ENCODE peak calls at places on chromosomes 13 and 19, in nine cellular contexts. T is AG08396; X is HEK293T; P is stimulated activated CD8-positive, alpha-beta memory T cell treated with anti-CD3 and anti-CD28 coated beads, Interleukin-12 subunit alpha, Interleukin-12 subunit beta, amount 100 ng/mL, for 1 hour; G is ovary; Q is right atrium auricular region; B is GM12865; N is stimulated activated CD4-positive, alpha-beta T cell treated with anti-CD3 and anti-CD28 coated beads, Interleukin-2, amount 100 ng/mL, for 48 hours; E is T follicular helper cell. A is an unnamed sample.

GRCh38 chr13:26442541-26442940 is 114.9 kb upstream of the WASF3 start:
- DNase-seq in Q (no peak), B (no peak), P (no peak), X (no peak), G (no peak), E (no peak), N (no peak), T (peak; percentile 46), A (no peak)

GRCh38 chr19:19538077-19538764 is at the start of gene CILP2:
- DNase-seq in T (peak; percentile 83), G (peak; percentile 82), E (no peak), N (peak; percentile 39), B (no peak), P (no peak), X (peak; percentile 88), Q (no peak), A (peak; percentile 40)

GRCh38 chr13:95630593-95630992 is 13.9 kb downstream of the DZIP1 start:
- DNase-seq in B (peak; percentile 46), E (no peak), T (no peak), Q (no peak), N (no peak), G (no peak), X (no peak), P (no peak), A (no peak)

GRCh38 chr13:26343816-26344215 is 89.9 kb downstream of the CDK8 start:
- DNase-seq in Q (no peak), X (no peak), B (no peak), P (no peak), N (no peak), T (no peak), G (no peak), E (no peak), A (no peak)

GRCh38 chr13:37736040-37736439 is 133.5 kb downstream of the TRPC4 start:
- DNase-seq in X (no peak), T (no peak), E (no peak), G (no peak), Q (no peak), N (no peak), B (no peak), P (no peak), A (no peak)

GRCh38 chr19:42176649-42176989 is 40.9 kb downstream of the DEDD2 start:
- DNase-seq in P (no peak), N (no peak), T (peak; percentile 65), B (no peak), E (no peak), Q (no peak), X (peak; percentile 65), G (no peak), A (no peak)

GRCh38 chr19:33388231-33388816 is 14.8 kb downstream of the CEBPG start:
- DNase-seq in N (no peak), X (no peak), P (no peak), E (no peak), T (no peak), G (no peak), Q (no peak), B (no peak), A (no peak)

GRCh38 chr19:8352134-8352827 is 9.2 kb upstream of the KANK3 start:
- DNase-seq in G (no peak), E (no peak), X (peak; percentile 4), B (no peak), N (no peak), T (no peak), Q (no peak), P (no peak), A (no peak)

GRCh38 chr13:100826441-100826840 is 151.8 kb upstream of the TMTC4 start:
- DNase-seq in P (no peak), T (no peak), Q (no peak), N (no peak), B (peak; percentile 7), X (no peak), G (no peak), E (no peak), A (no peak)

GRCh38 chr13:65410791-65411190 is 1819.3 kb downstream of the PCDH9 start:
- DNase-seq in X (no peak), N (no peak), P (no peak), E (no peak), G (no peak), B (no peak), T (no peak), Q (no peak), A (no peak)

GRCh38 chr13:48502601-48503319 is 30.1 kb downstream of the RCBTB2 start:
- DNase-seq in E (no peak), X (no peak), T (no peak), G (no peak), B (no peak), P (no peak), Q (no peak), N (no peak), A (no peak)

GRCh38 chr13:107450426-107450825 is 764.9 kb downstream of the LIG4 start:
- DNase-seq in T (no peak), B (no peak), G (no peak), N (no peak), E (no peak), X (no peak), Q (no peak), P (no peak), A (no peak)

GRCh38 chr19:375395-376110 is 31.0 kb upstream of the MIER2 start:
- DNase-seq in N (no peak), P (no peak), X (no peak), T (no peak), B (no peak), G (peak; percentile 29), Q (no peak), E (no peak), A (no peak)

GRCh38 chr19:33416307-33417215 is 43.1 kb downstream of the CEBPG start:
- DNase-seq in E (peak; percentile 66), Q (no peak), P (peak; percentile 46), N (peak; percentile 63), X (peak; percentile 85), B (peak; percentile 66), T (peak; percentile 87), G (peak; percentile 69), A (peak; percentile 35)

GRCh38 chr19:38953677-38954076 is 21.9 kb downstream of the FBXO17 start:
- DNase-seq in P (no peak), T (no peak), E (no peak), Q (no peak), G (no peak), X (no peak), B (no peak), N (no peak), A (no peak)

GRCh38 chr13:110300090-110300815 is 6.7 kb downstream of the COL4A1 start:
- DNase-seq in P (no peak), G (no peak), B (no peak), T (no peak), E (no peak), Q (peak; percentile 18), X (no peak), N (no peak), A (peak; percentile 87)

GRCh38 chr13:110470272-110471009 is 91.1 kb downstream of the RAB20 start:
- DNase-seq in Q (no peak), E (no peak), B (no peak), N (no peak), G (no peak), T (no peak), X (no peak), P (no peak), A (no peak)

A was measured in NCI-H1930.